ENCODE peak calls at places on chromosomes 2 and 18, in six cellular contexts. B, Z, T, E, D and N are unnamed samples.

GRCh38 chr2:568639-568963 is 108.6 kb downstream of the TMEM18 start:
- DNase-seq in T (no peak), B (no peak), E (no peak), D (no peak), Z (no peak), N (no peak)

GRCh38 chr2:229725716-229726346 is 11.5 kb upstream of the DNER start:
- DNase-seq in B (no peak), D (peak; percentile 62), E (no peak), Z (no peak), T (no peak), N (no peak)

GRCh38 chr2:120512321-120512710 is 166.4 kb downstream of the INHBB start:
- DNase-seq in E (no peak), Z (no peak), D (no peak), T (no peak), B (no peak), N (peak; percentile 43)

GRCh38 chr2:106866636-106867035 is 19.3 kb downstream of the ST6GAL2 start:
- DNase-seq in D (no peak), E (no peak), T (no peak), Z (no peak), B (no peak), N (no peak)

GRCh38 chr2:6074303-6074702 is 382.1 kb downstream of the SOX11 start:
- DNase-seq in D (no peak), Z (no peak), T (no peak), B (no peak), E (no peak), N (no peak)

GRCh38 chr2:241901018-241901380 is 31.5 kb downstream of the RTP5 start:
- DNase-seq in D (no peak), T (no peak), B (no peak), E (no peak), Z (no peak), N (peak; percentile 43)

GRCh38 chr18:41227993-41228392 is 727.0 kb upstream of the PIK3C3 start:
- DNase-seq in B (no peak), E (no peak), T (no peak), Z (no peak), D (no peak), N (no peak)

GRCh38 chr2:1854747-1855146 is 110.4 kb upstream of the PXDN start:
- DNase-seq in Z (no peak), E (no peak), T (no peak), B (no peak), D (peak; percentile 55), N (no peak)

GRCh38 chr2:39665811-39666488 is at the start of gene TMEM178A:
- DNase-seq in E (peak; percentile 22), Z (no peak), D (peak; percentile 29), T (no peak), B (peak; percentile 28), N (no peak)

GRCh38 chr2:219689676-219690628 is 62.5 kb downstream of the SLC4A3 start:
- DNase-seq in E (peak; percentile 42), Z (peak; percentile 57), D (peak; percentile 57), T (peak; percentile 29), B (no peak), N (no peak)

GRCh38 chr2:161204846-161205245 is 44.6 kb downstream of the TANK start:
- DNase-seq in Z (no peak), D (no peak), T (no peak), E (no peak), B (no peak), N (no peak)

GRCh38 chr18:58112174-58112573 is 68.1 kb downstream of the NEDD4L start:
- DNase-seq in D (no peak), B (no peak), T (no peak), Z (no peak), E (no peak), N (no peak)

GRCh38 chr2:139720056-139720455 is 939.9 kb upstream of the NXPH2 start:
- DNase-seq in T (no peak), E (no peak), B (no peak), D (no peak), Z (no peak), N (no peak)

GRCh38 chr2:16950436-16950835 is 284.8 kb upstream of the CYRIA start:
- DNase-seq in D (no peak), E (no peak), T (no peak), B (no peak), Z (no peak), N (no peak)

GRCh38 chr2:69665152-69665551 is 21.6 kb upstream of the AAK1 start:
- DNase-seq in Z (no peak), B (no peak), D (no peak), E (no peak), T (no peak), N (no peak)

GRCh38 chr2:71500426-71501079 is 47.2 kb downstream of the DYSF start:
- DNase-seq in D (no peak), T (no peak), B (peak; percentile 42), Z (peak; percentile 40), E (no peak), N (no peak)

GRCh38 chr2:8144785-8145184 is 537.1 kb upstream of the ID2 start:
- DNase-seq in D (no peak), T (no peak), Z (no peak), B (no peak), E (no peak), N (no peak)

GRCh38 chr2:217248312-217248935 is 388.6 kb upstream of the TNP1 start:
- DNase-seq in T (peak; percentile 50), D (no peak), Z (peak; percentile 83), B (no peak), E (peak; percentile 51), N (peak; percentile 61)

GRCh38 chr2:40201425-40201824 is 250.5 kb downstream of the SLC8A1 start:
- DNase-seq in D (no peak), E (no peak), T (no peak), B (no peak), Z (no peak), N (no peak)

GRCh38 chr2:144625216-144626010 is 105.5 kb upstream of the ZEB2 start:
- DNase-seq in T (no peak), B (no peak), D (no peak), E (no peak), Z (no peak), N (peak; percentile 18)

GRCh38 chr18:76847926-76848325 is 25.6 kb downstream of the ZNF236 start:
- DNase-seq in Z (no peak), E (no peak), D (no peak), B (no peak), T (no peak), N (no peak)

GRCh38 chr2:64952113-64952895 is 36.9 kb upstream of the SLC1A4 start:
- DNase-seq in E (no peak), T (no peak), D (no peak), Z (no peak), B (no peak), N (no peak)

GRCh38 chr2:235024191-235024611 is 72.4 kb downstream of the SH3BP4 start:
- DNase-seq in E (no peak), T (no peak), B (no peak), Z (no peak), D (no peak), N (no peak)

GRCh38 chr2:88458633-88459032 is 6.1 kb upstream of the FOXI3 start:
- DNase-seq in B (no peak), D (no peak), Z (no peak), T (no peak), E (no peak), N (no peak)

GRCh38 chr2:181348091-181348837 is 108.9 kb upstream of the ITGA4 start:
- DNase-seq in E (no peak), D (no peak), B (no peak), Z (no peak), T (no peak), N (no peak)

GRCh38 chr2:217818293-217818850 is 184.4 kb downstream of the TNS1 start:
- DNase-seq in T (no peak), B (no peak), Z (no peak), E (no peak), D (no peak), N (no peak)

GRCh38 chr2:55856936-55857335 is 66.6 kb downstream of the EFEMP1 start:
- DNase-seq in E (no peak), B (no peak), T (no peak), D (no peak), Z (no peak), N (no peak)

GRCh38 chr2:192749606-192750200 is 555.0 kb upstream of the TMEFF2 start:
- DNase-seq in T (no peak), D (no peak), B (no peak), E (no peak), Z (no peak), N (no peak)

GRCh38 chr2:222547108-222547507 is 108.8 kb downstream of the FARSB start:
- DNase-seq in Z (no peak), T (no peak), B (no peak), D (no peak), E (no peak), N (no peak)

GRCh38 chr18:37261246-37261927 is 304.2 kb downstream of the CELF4 start:
- DNase-seq in D (no peak), B (no peak), T (no peak), E (no peak), Z (no peak), N (no peak)

GRCh38 chr2:112938904-112939303 is 27.9 kb downstream of the IL37 start:
- DNase-seq in Z (no peak), D (no peak), T (no peak), E (peak; percentile 31), B (no peak), N (no peak)

GRCh38 chr2:200377774-200378336 is 71.4 kb downstream of the SPATS2L start:
- DNase-seq in B (no peak), D (no peak), E (peak; percentile 66), T (peak; percentile 54), Z (no peak), N (no peak)
- H3K4me1 ChIP-seq in B (no peaks in the 10 kb centered on the region), D (peaks cover 82% of the 10 kb centered on the region), E (peaks cover 57% of the 10 kb centered on the region), T (peaks cover 38% of the 10 kb centered on the region), Z (peaks cover 7% of the 10 kb centered on the region), N (no peaks in the 10 kb centered on the region)

DNA sequence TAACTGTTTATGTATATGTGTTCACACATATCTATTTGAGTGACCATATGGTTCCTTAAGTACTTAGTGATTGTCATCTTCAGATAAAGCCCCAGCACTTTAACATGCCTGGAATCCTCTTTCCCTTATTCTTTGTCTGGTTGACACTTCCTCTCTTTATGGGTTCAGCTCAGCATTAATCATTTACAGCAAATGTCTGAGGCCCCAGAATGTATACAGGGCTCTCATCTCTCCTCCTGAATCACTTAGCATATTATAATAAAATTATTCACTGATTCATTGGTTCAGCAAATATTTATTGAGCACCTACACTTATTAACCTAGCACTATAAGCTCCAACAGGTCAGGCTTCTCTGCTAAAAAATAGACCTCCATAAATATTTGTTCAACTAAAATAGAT is 43.5 kb upstream of the CD28 start:
- DNase-seq in Z (no peak), T (no peak), B (no peak), E (no peak), D (no peak), N (no peak)
- TF ChIP-seq POLR2A in Z (no peak), T (no peak), B (no peak), E (no peak), D (no peak), N (no peak)

DNA sequence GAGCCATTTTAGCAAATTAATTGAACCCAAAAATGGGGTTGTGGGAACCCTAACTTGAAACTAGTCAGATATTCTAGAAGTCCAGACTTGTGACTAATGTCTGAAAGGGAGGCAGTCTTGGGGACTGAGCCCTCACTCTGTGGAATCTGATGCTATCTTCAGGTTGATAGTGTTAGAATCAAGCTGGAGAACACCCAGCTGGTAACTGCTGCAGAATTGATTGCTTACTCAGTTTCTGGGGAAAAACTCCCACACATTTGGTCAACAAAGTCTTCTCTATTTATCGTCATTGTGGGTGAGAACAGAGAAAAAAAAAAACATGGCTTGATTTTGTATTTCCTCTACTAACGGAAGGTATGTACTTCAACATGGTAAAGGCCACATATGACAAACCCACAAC is 1925.8 kb upstream of the CELF4 start:
- DNase-seq in E (no peak), T (no peak), B (no peak), Z (no peak), D (no peak), N (no peak)
- H3K4me1 ChIP-seq in E (peaks cover 15% of the 10 kb centered on the region), T (no peaks in the 10 kb centered on the region), B (no peaks in the 10 kb centered on the region), Z (no peaks in the 10 kb centered on the region), D (no peaks in the 10 kb centered on the region), N (no peaks in the 10 kb centered on the region)

GRCh38 chr2:239009001-239009961 is 161.4 kb downstream of the TWIST2 start:
- DNase-seq in Z (peak; percentile 11), T (no peak), D (no peak), B (no peak), E (no peak), N (no peak)
- TF ChIP-seq POLR2A in Z (no peak), T (no peak), D (no peak), B (no peak), E (no peak), N (no peak)